ENCODE peak calls at places on chromosomes 2 and 18, in ten cellular contexts. One of them, this sample, is unnamed.

GRCh38 chr18:11658019-11658418 is 31.0 kb upstream of the GNAL start:
- DNase-seq in T-helper 17 cell: no peak
- DNase-seq in NCI-H2081: no peak
- DNase-seq in SW 1271: no peak
- DNase-seq in activated effector memory CD4-positive, alpha-beta T cell treated with Interleukin-2 at 50 U/mL for 16 hours: no peak
- DNase-seq in GM04503: no peak
- DNase-seq in non-pigmented ciliary epithelial cell: no peak
- DNase-seq in frontal cortex: no peak
- DNase-seq in sigmoid colon: no peak
- DNase-seq in NCI-H345: no peak
- DNase-seq in this sample: no peak

GRCh38 chr2:98910349-98911125 is 25.5 kb downstream of the CRACDL start:
- DNase-seq in T-helper 17 cell: no peak
- DNase-seq in activated effector memory CD4-positive, alpha-beta T cell treated with Interleukin-2 at 50 U/mL for 16 hours: no peak
- DNase-seq in sigmoid colon: peak
- DNase-seq in NCI-H345: no peak
- DNase-seq in SW 1271: no peak
- DNase-seq in frontal cortex: no peak
- DNase-seq in NCI-H2081: no peak
- DNase-seq in non-pigmented ciliary epithelial cell: no peak
- DNase-seq in GM04503: no peak
- DNase-seq in this sample: no peak

GRCh38 chr2:102473020-102473419 is at the start of gene SLC9A4:
- DNase-seq in SW 1271: peak
- DNase-seq in NCI-H345: peak
- DNase-seq in frontal cortex: peak
- DNase-seq in non-pigmented ciliary epithelial cell: no peak
- DNase-seq in GM04503: no peak
- DNase-seq in activated effector memory CD4-positive, alpha-beta T cell treated with Interleukin-2 at 50 U/mL for 16 hours: no peak
- DNase-seq in NCI-H2081: peak
- DNase-seq in T-helper 17 cell: peak
- DNase-seq in sigmoid colon: no peak
- DNase-seq in this sample: peak

GRCh38 chr2:158482594-158482993 is 25.8 kb downstream of the PKP4 start:
- DNase-seq in NCI-H345: no peak
- DNase-seq in SW 1271: no peak
- DNase-seq in NCI-H2081: no peak
- DNase-seq in non-pigmented ciliary epithelial cell: no peak
- DNase-seq in frontal cortex: no peak
- DNase-seq in activated effector memory CD4-positive, alpha-beta T cell treated with Interleukin-2 at 50 U/mL for 16 hours: no peak
- DNase-seq in sigmoid colon: no peak
- DNase-seq in T-helper 17 cell: no peak
- DNase-seq in GM04503: no peak
- DNase-seq in this sample: no peak

GRCh38 chr2:52918551-52918950 is 849.1 kb upstream of the CHAC2 start:
- DNase-seq in SW 1271: no peak
- DNase-seq in non-pigmented ciliary epithelial cell: peak
- DNase-seq in NCI-H345: no peak
- DNase-seq in GM04503: no peak
- DNase-seq in activated effector memory CD4-positive, alpha-beta T cell treated with Interleukin-2 at 50 U/mL for 16 hours: no peak
- DNase-seq in sigmoid colon: no peak
- DNase-seq in T-helper 17 cell: no peak
- DNase-seq in NCI-H2081: no peak
- DNase-seq in frontal cortex: no peak
- DNase-seq in this sample: no peak

GRCh38 chr18:12589419-12589818 is 68.5 kb downstream of the SPIRE1 start:
- DNase-seq in sigmoid colon: no peak
- DNase-seq in GM04503: no peak
- DNase-seq in SW 1271: no peak
- DNase-seq in T-helper 17 cell: no peak
- DNase-seq in activated effector memory CD4-positive, alpha-beta T cell treated with Interleukin-2 at 50 U/mL for 16 hours: no peak
- DNase-seq in NCI-H345: peak
- DNase-seq in frontal cortex: no peak
- DNase-seq in non-pigmented ciliary epithelial cell: no peak
- DNase-seq in NCI-H2081: peak
- DNase-seq in this sample: no peak

GRCh38 chr2:240991378-240992263 is 6.8 kb upstream of the SNED1 start:
- DNase-seq in frontal cortex: peak
- DNase-seq in NCI-H345: peak
- DNase-seq in GM04503: peak
- DNase-seq in SW 1271: peak
- DNase-seq in NCI-H2081: no peak
- DNase-seq in T-helper 17 cell: no peak
- DNase-seq in non-pigmented ciliary epithelial cell: peak
- DNase-seq in activated effector memory CD4-positive, alpha-beta T cell treated with Interleukin-2 at 50 U/mL for 16 hours: no peak
- DNase-seq in sigmoid colon: peak
- DNase-seq in this sample: peak

GRCh38 chr2:231664727-231665126 is 43.6 kb upstream of the PTMA start:
- DNase-seq in GM04503: no peak
- DNase-seq in T-helper 17 cell: no peak
- DNase-seq in NCI-H2081: no peak
- DNase-seq in SW 1271: no peak
- DNase-seq in activated effector memory CD4-positive, alpha-beta T cell treated with Interleukin-2 at 50 U/mL for 16 hours: no peak
- DNase-seq in NCI-H345: no peak
- DNase-seq in sigmoid colon: no peak
- DNase-seq in frontal cortex: no peak
- DNase-seq in non-pigmented ciliary epithelial cell: no peak
- DNase-seq in this sample: no peak

GRCh38 chr2:168330624-168331423 is 83.4 kb upstream of the STK39 start:
- DNase-seq in T-helper 17 cell: no peak
- DNase-seq in activated effector memory CD4-positive, alpha-beta T cell treated with Interleukin-2 at 50 U/mL for 16 hours: no peak
- DNase-seq in NCI-H2081: no peak
- DNase-seq in sigmoid colon: no peak
- DNase-seq in non-pigmented ciliary epithelial cell: no peak
- DNase-seq in SW 1271: no peak
- DNase-seq in NCI-H345: no peak
- DNase-seq in frontal cortex: no peak
- DNase-seq in GM04503: no peak
- DNase-seq in this sample: no peak

GRCh38 chr2:85112906-85113625 is 20.1 kb upstream of the TCF7L1 start:
- DNase-seq in NCI-H345: no peak
- DNase-seq in activated effector memory CD4-positive, alpha-beta T cell treated with Interleukin-2 at 50 U/mL for 16 hours: no peak
- DNase-seq in NCI-H2081: no peak
- DNase-seq in frontal cortex: no peak
- DNase-seq in non-pigmented ciliary epithelial cell: no peak
- DNase-seq in T-helper 17 cell: no peak
- DNase-seq in sigmoid colon: no peak
- DNase-seq in GM04503: no peak
- DNase-seq in SW 1271: no peak
- DNase-seq in this sample: no peak

GRCh38 chr2:109454764-109455394 is 158.9 kb downstream of the SEPTIN10 start:
- DNase-seq in non-pigmented ciliary epithelial cell: no peak
- DNase-seq in SW 1271: no peak
- DNase-seq in activated effector memory CD4-positive, alpha-beta T cell treated with Interleukin-2 at 50 U/mL for 16 hours: no peak
- DNase-seq in T-helper 17 cell: no peak
- DNase-seq in NCI-H2081: no peak
- DNase-seq in frontal cortex: no peak
- DNase-seq in NCI-H345: no peak
- DNase-seq in sigmoid colon: peak
- DNase-seq in GM04503: no peak
- DNase-seq in this sample: no peak

This sample was measured in Panc1.